ENCODE peak calls at places on chromosome 1, in ten cellular contexts. One of them, this sample, is unnamed.

GRCh38 chr1:191438979-191439378 is 719.3 kb upstream of the RGS18 start:
- DNase-seq in NCI-H1092 treated with DMSO at 0.1 percent for 48 hours: no peak
- DNase-seq in Right ventricle myocardium superior: no peak
- DNase-seq in HCEC 1CT: no peak
- DNase-seq in GM10248: no peak
- DNase-seq in activated gamma-delta T cell treated with Interleukin-2 at 50 U/mL for 16 hours: no peak
- DNase-seq in activated B cell treated with CpG ODN at 0.5 μM for 24 hours: no peak
- DNase-seq in nephron progenitor cell: no peak
- DNase-seq in amniotic stem cell: no peak
- DNase-seq in activated effector memory CD4-positive, alpha-beta T cell treated with Interleukin-2 at 50 U/mL for 16 hours: no peak
- DNase-seq in this sample: no peak

GRCh38 chr1:25996966-25997758 is 701 bp downstream of the PAFAH2 start:
- DNase-seq in NCI-H1092 treated with DMSO at 0.1 percent for 48 hours: no peak
- DNase-seq in Right ventricle myocardium superior: no peak
- DNase-seq in HCEC 1CT: peak; percentile 69
- DNase-seq in GM10248: peak; percentile 55
- DNase-seq in activated gamma-delta T cell treated with Interleukin-2 at 50 U/mL for 16 hours: no peak
- DNase-seq in activated B cell treated with CpG ODN at 0.5 μM for 24 hours: no peak
- DNase-seq in nephron progenitor cell: no peak
- DNase-seq in amniotic stem cell: no peak
- DNase-seq in activated effector memory CD4-positive, alpha-beta T cell treated with Interleukin-2 at 50 U/mL for 16 hours: no peak
- DNase-seq in this sample: peak; percentile 12

GRCh38 chr1:194870860-194871259 is 1684.4 kb upstream of the B3GALT2 start:
- DNase-seq in NCI-H1092 treated with DMSO at 0.1 percent for 48 hours: no peak
- DNase-seq in Right ventricle myocardium superior: no peak
- DNase-seq in HCEC 1CT: no peak
- DNase-seq in GM10248: no peak
- DNase-seq in activated gamma-delta T cell treated with Interleukin-2 at 50 U/mL for 16 hours: no peak
- DNase-seq in activated B cell treated with CpG ODN at 0.5 μM for 24 hours: no peak
- DNase-seq in nephron progenitor cell: no peak
- DNase-seq in amniotic stem cell: no peak
- DNase-seq in activated effector memory CD4-positive, alpha-beta T cell treated with Interleukin-2 at 50 U/mL for 16 hours: no peak
- DNase-seq in this sample: no peak

GRCh38 chr1:109167114-109167513 is 46.6 kb upstream of the SARS1 start:
- DNase-seq in NCI-H1092 treated with DMSO at 0.1 percent for 48 hours: no peak
- DNase-seq in Right ventricle myocardium superior: no peak
- DNase-seq in HCEC 1CT: no peak
- DNase-seq in GM10248: peak; percentile 43
- DNase-seq in activated gamma-delta T cell treated with Interleukin-2 at 50 U/mL for 16 hours: no peak
- DNase-seq in activated B cell treated with CpG ODN at 0.5 μM for 24 hours: no peak
- DNase-seq in nephron progenitor cell: no peak
- DNase-seq in amniotic stem cell: no peak
- DNase-seq in activated effector memory CD4-positive, alpha-beta T cell treated with Interleukin-2 at 50 U/mL for 16 hours: no peak
- DNase-seq in this sample: no peak

GRCh38 chr1:182809414-182809957 is 19.9 kb downstream of the NPL start:
- DNase-seq in NCI-H1092 treated with DMSO at 0.1 percent for 48 hours: no peak
- DNase-seq in Right ventricle myocardium superior: no peak
- DNase-seq in HCEC 1CT: peak; percentile 12
- DNase-seq in GM10248: no peak
- DNase-seq in activated gamma-delta T cell treated with Interleukin-2 at 50 U/mL for 16 hours: no peak
- DNase-seq in activated B cell treated with CpG ODN at 0.5 μM for 24 hours: no peak
- DNase-seq in nephron progenitor cell: no peak
- DNase-seq in amniotic stem cell: no peak
- DNase-seq in activated effector memory CD4-positive, alpha-beta T cell treated with Interleukin-2 at 50 U/mL for 16 hours: no peak
- DNase-seq in this sample: no peak

GRCh38 chr1:161921990-161922389 is 101.7 kb downstream of the OLFML2B start:
- DNase-seq in NCI-H1092 treated with DMSO at 0.1 percent for 48 hours: no peak
- DNase-seq in Right ventricle myocardium superior: no peak
- DNase-seq in HCEC 1CT: peak; percentile 75
- DNase-seq in GM10248: no peak
- DNase-seq in activated gamma-delta T cell treated with Interleukin-2 at 50 U/mL for 16 hours: no peak
- DNase-seq in activated B cell treated with CpG ODN at 0.5 μM for 24 hours: no peak
- DNase-seq in nephron progenitor cell: no peak
- DNase-seq in amniotic stem cell: no peak
- DNase-seq in activated effector memory CD4-positive, alpha-beta T cell treated with Interleukin-2 at 50 U/mL for 16 hours: no peak
- DNase-seq in this sample: peak; percentile 53

GRCh38 chr1:235160395-235160964 is 570 bp downstream of the RBM34 start:
- DNase-seq in NCI-H1092 treated with DMSO at 0.1 percent for 48 hours: no peak
- DNase-seq in Right ventricle myocardium superior: no peak
- DNase-seq in HCEC 1CT: peak; percentile 34
- DNase-seq in GM10248: peak; percentile 58
- DNase-seq in activated gamma-delta T cell treated with Interleukin-2 at 50 U/mL for 16 hours: peak; percentile 32
- DNase-seq in activated B cell treated with CpG ODN at 0.5 μM for 24 hours: no peak
- DNase-seq in nephron progenitor cell: no peak
- DNase-seq in amniotic stem cell: no peak
- DNase-seq in activated effector memory CD4-positive, alpha-beta T cell treated with Interleukin-2 at 50 U/mL for 16 hours: no peak
- DNase-seq in this sample: no peak

GRCh38 chr1:243850368-243851128 is 505 bp upstream of the AKT3 start:
- DNase-seq in NCI-H1092 treated with DMSO at 0.1 percent for 48 hours: peak; percentile 92
- DNase-seq in Right ventricle myocardium superior: peak; percentile 87
- DNase-seq in HCEC 1CT: peak; percentile 94
- DNase-seq in GM10248: peak; percentile 78
- DNase-seq in activated gamma-delta T cell treated with Interleukin-2 at 50 U/mL for 16 hours: peak; percentile 80
- DNase-seq in activated B cell treated with CpG ODN at 0.5 μM for 24 hours: peak; percentile 76
- DNase-seq in nephron progenitor cell: peak; percentile 83
- DNase-seq in amniotic stem cell: peak; percentile 84
- DNase-seq in activated effector memory CD4-positive, alpha-beta T cell treated with Interleukin-2 at 50 U/mL for 16 hours: peak; percentile 78
- DNase-seq in this sample: peak; percentile 73

GRCh38 chr1:40396420-40396819 is 22.9 kb downstream of the SMAP2 start:
- DNase-seq in NCI-H1092 treated with DMSO at 0.1 percent for 48 hours: no peak
- DNase-seq in Right ventricle myocardium superior: no peak
- DNase-seq in HCEC 1CT: no peak
- DNase-seq in GM10248: no peak
- DNase-seq in activated gamma-delta T cell treated with Interleukin-2 at 50 U/mL for 16 hours: no peak
- DNase-seq in activated B cell treated with CpG ODN at 0.5 μM for 24 hours: no peak
- DNase-seq in nephron progenitor cell: no peak
- DNase-seq in amniotic stem cell: no peak
- DNase-seq in activated effector memory CD4-positive, alpha-beta T cell treated with Interleukin-2 at 50 U/mL for 16 hours: no peak
- DNase-seq in this sample: no peak

GRCh38 chr1:15186846-15187151 is 33.3 kb downstream of the TMEM51 start:
- DNase-seq in NCI-H1092 treated with DMSO at 0.1 percent for 48 hours: no peak
- DNase-seq in Right ventricle myocardium superior: no peak
- DNase-seq in HCEC 1CT: no peak
- DNase-seq in GM10248: no peak
- DNase-seq in activated gamma-delta T cell treated with Interleukin-2 at 50 U/mL for 16 hours: no peak
- DNase-seq in activated B cell treated with CpG ODN at 0.5 μM for 24 hours: no peak
- DNase-seq in nephron progenitor cell: no peak
- DNase-seq in amniotic stem cell: no peak
- DNase-seq in activated effector memory CD4-positive, alpha-beta T cell treated with Interleukin-2 at 50 U/mL for 16 hours: no peak
- DNase-seq in this sample: no peak

GRCh38 chr1:39835935-39836594 is 47.2 kb downstream of the TRIT1 start:
- DNase-seq in NCI-H1092 treated with DMSO at 0.1 percent for 48 hours: no peak
- DNase-seq in Right ventricle myocardium superior: no peak
- DNase-seq in HCEC 1CT: no peak
- DNase-seq in GM10248: no peak
- DNase-seq in activated gamma-delta T cell treated with Interleukin-2 at 50 U/mL for 16 hours: no peak
- DNase-seq in activated B cell treated with CpG ODN at 0.5 μM for 24 hours: no peak
- DNase-seq in nephron progenitor cell: no peak
- DNase-seq in amniotic stem cell: no peak
- DNase-seq in activated effector memory CD4-positive, alpha-beta T cell treated with Interleukin-2 at 50 U/mL for 16 hours: no peak
- DNase-seq in this sample: no peak

GRCh38 chr1:119962296-119962968 is 66.1 kb upstream of the ADAM30 start:
- DNase-seq in NCI-H1092 treated with DMSO at 0.1 percent for 48 hours: no peak
- DNase-seq in Right ventricle myocardium superior: no peak
- DNase-seq in HCEC 1CT: no peak
- DNase-seq in GM10248: no peak
- DNase-seq in activated gamma-delta T cell treated with Interleukin-2 at 50 U/mL for 16 hours: no peak
- DNase-seq in activated B cell treated with CpG ODN at 0.5 μM for 24 hours: no peak
- DNase-seq in nephron progenitor cell: no peak
- DNase-seq in amniotic stem cell: no peak
- DNase-seq in activated effector memory CD4-positive, alpha-beta T cell treated with Interleukin-2 at 50 U/mL for 16 hours: no peak
- DNase-seq in this sample: no peak

GRCh38 chr1:229869225-229869624 is 197.8 kb upstream of the GALNT2 start:
- DNase-seq in NCI-H1092 treated with DMSO at 0.1 percent for 48 hours: no peak
- DNase-seq in Right ventricle myocardium superior: no peak
- DNase-seq in HCEC 1CT: no peak
- DNase-seq in GM10248: no peak
- DNase-seq in activated gamma-delta T cell treated with Interleukin-2 at 50 U/mL for 16 hours: no peak
- DNase-seq in activated B cell treated with CpG ODN at 0.5 μM for 24 hours: no peak
- DNase-seq in nephron progenitor cell: no peak
- DNase-seq in amniotic stem cell: no peak
- DNase-seq in activated effector memory CD4-positive, alpha-beta T cell treated with Interleukin-2 at 50 U/mL for 16 hours: no peak
- DNase-seq in this sample: no peak

GRCh38 chr1:23178931-23179330 is 10.3 kb upstream of the LUZP1 start:
- DNase-seq in NCI-H1092 treated with DMSO at 0.1 percent for 48 hours: no peak
- DNase-seq in Right ventricle myocardium superior: no peak
- DNase-seq in HCEC 1CT: no peak
- DNase-seq in GM10248: no peak
- DNase-seq in activated gamma-delta T cell treated with Interleukin-2 at 50 U/mL for 16 hours: no peak
- DNase-seq in activated B cell treated with CpG ODN at 0.5 μM for 24 hours: no peak
- DNase-seq in nephron progenitor cell: no peak
- DNase-seq in amniotic stem cell: no peak
- DNase-seq in activated effector memory CD4-positive, alpha-beta T cell treated with Interleukin-2 at 50 U/mL for 16 hours: no peak
- DNase-seq in this sample: no peak

GRCh38 chr1:202658766-202659165 is 51.5 kb downstream of the SYT2 start:
- DNase-seq in NCI-H1092 treated with DMSO at 0.1 percent for 48 hours: no peak
- DNase-seq in Right ventricle myocardium superior: no peak
- DNase-seq in HCEC 1CT: no peak
- DNase-seq in GM10248: no peak
- DNase-seq in activated gamma-delta T cell treated with Interleukin-2 at 50 U/mL for 16 hours: no peak
- DNase-seq in activated B cell treated with CpG ODN at 0.5 μM for 24 hours: no peak
- DNase-seq in nephron progenitor cell: no peak
- DNase-seq in amniotic stem cell: no peak
- DNase-seq in activated effector memory CD4-positive, alpha-beta T cell treated with Interleukin-2 at 50 U/mL for 16 hours: no peak
- DNase-seq in this sample: no peak

GRCh38 chr1:68791800-68792199 is 294.9 kb upstream of the DEPDC1 start:
- DNase-seq in NCI-H1092 treated with DMSO at 0.1 percent for 48 hours: no peak
- DNase-seq in Right ventricle myocardium superior: no peak
- DNase-seq in HCEC 1CT: no peak
- DNase-seq in GM10248: no peak
- DNase-seq in activated gamma-delta T cell treated with Interleukin-2 at 50 U/mL for 16 hours: no peak
- DNase-seq in activated B cell treated with CpG ODN at 0.5 μM for 24 hours: no peak
- DNase-seq in nephron progenitor cell: no peak
- DNase-seq in amniotic stem cell: no peak
- DNase-seq in activated effector memory CD4-positive, alpha-beta T cell treated with Interleukin-2 at 50 U/mL for 16 hours: no peak
- DNase-seq in this sample: no peak

GRCh38 chr1:20380616-20381035 is 90.0 kb downstream of the VWA5B1 start:
- DNase-seq in NCI-H1092 treated with DMSO at 0.1 percent for 48 hours: no peak
- DNase-seq in Right ventricle myocardium superior: no peak
- DNase-seq in HCEC 1CT: peak; percentile 92
- DNase-seq in GM10248: peak; percentile 43
- DNase-seq in activated gamma-delta T cell treated with Interleukin-2 at 50 U/mL for 16 hours: no peak
- DNase-seq in activated B cell treated with CpG ODN at 0.5 μM for 24 hours: no peak
- DNase-seq in nephron progenitor cell: no peak
- DNase-seq in amniotic stem cell: no peak
- DNase-seq in activated effector memory CD4-positive, alpha-beta T cell treated with Interleukin-2 at 50 U/mL for 16 hours: no peak
- DNase-seq in this sample: peak; percentile 99

GRCh38 chr1:201089621-201090020 is 22.6 kb downstream of the CACNA1S start:
- DNase-seq in NCI-H1092 treated with DMSO at 0.1 percent for 48 hours: no peak
- DNase-seq in Right ventricle myocardium superior: peak; percentile 2
- DNase-seq in HCEC 1CT: no peak
- DNase-seq in GM10248: no peak
- DNase-seq in activated gamma-delta T cell treated with Interleukin-2 at 50 U/mL for 16 hours: no peak
- DNase-seq in activated B cell treated with CpG ODN at 0.5 μM for 24 hours: no peak
- DNase-seq in nephron progenitor cell: peak; percentile 31
- DNase-seq in amniotic stem cell: no peak
- DNase-seq in activated effector memory CD4-positive, alpha-beta T cell treated with Interleukin-2 at 50 U/mL for 16 hours: no peak
- DNase-seq in this sample: no peak

GRCh38 chr1:183185941-183186490 is at the start of gene LAMC2:
- DNase-seq in NCI-H1092 treated with DMSO at 0.1 percent for 48 hours: peak; percentile 10
- DNase-seq in Right ventricle myocardium superior: no peak
- DNase-seq in HCEC 1CT: no peak
- DNase-seq in GM10248: peak; percentile 28
- DNase-seq in activated gamma-delta T cell treated with Interleukin-2 at 50 U/mL for 16 hours: no peak
- DNase-seq in activated B cell treated with CpG ODN at 0.5 μM for 24 hours: no peak
- DNase-seq in nephron progenitor cell: peak; percentile 67
- DNase-seq in amniotic stem cell: no peak
- DNase-seq in activated effector memory CD4-positive, alpha-beta T cell treated with Interleukin-2 at 50 U/mL for 16 hours: no peak
- DNase-seq in this sample: no peak

GRCh38 chr1:245881767-245882391 is 625.2 kb downstream of the SMYD3 start:
- DNase-seq in NCI-H1092 treated with DMSO at 0.1 percent for 48 hours: no peak
- DNase-seq in Right ventricle myocardium superior: no peak
- DNase-seq in HCEC 1CT: no peak
- DNase-seq in GM10248: no peak
- DNase-seq in activated gamma-delta T cell treated with Interleukin-2 at 50 U/mL for 16 hours: no peak
- DNase-seq in activated B cell treated with CpG ODN at 0.5 μM for 24 hours: no peak
- DNase-seq in nephron progenitor cell: no peak
- DNase-seq in amniotic stem cell: no peak
- DNase-seq in activated effector memory CD4-positive, alpha-beta T cell treated with Interleukin-2 at 50 U/mL for 16 hours: no peak
- DNase-seq in this sample: no peak

GRCh38 chr1:204928671-204929486 is 58.2 kb downstream of the NFASC start:
- DNase-seq in NCI-H1092 treated with DMSO at 0.1 percent for 48 hours: no peak
- DNase-seq in Right ventricle myocardium superior: no peak
- DNase-seq in HCEC 1CT: no peak
- DNase-seq in GM10248: no peak
- DNase-seq in activated gamma-delta T cell treated with Interleukin-2 at 50 U/mL for 16 hours: no peak
- DNase-seq in activated B cell treated with CpG ODN at 0.5 μM for 24 hours: no peak
- DNase-seq in nephron progenitor cell: peak; percentile 55
- DNase-seq in amniotic stem cell: no peak
- DNase-seq in activated effector memory CD4-positive, alpha-beta T cell treated with Interleukin-2 at 50 U/mL for 16 hours: no peak
- DNase-seq in this sample: no peak

GRCh38 chr1:34108711-34109110 is 56.3 kb downstream of the CSMD2 start:
- DNase-seq in NCI-H1092 treated with DMSO at 0.1 percent for 48 hours: no peak
- DNase-seq in Right ventricle myocardium superior: no peak
- DNase-seq in HCEC 1CT: no peak
- DNase-seq in GM10248: no peak
- DNase-seq in activated gamma-delta T cell treated with Interleukin-2 at 50 U/mL for 16 hours: no peak
- DNase-seq in activated B cell treated with CpG ODN at 0.5 μM for 24 hours: no peak
- DNase-seq in nephron progenitor cell: no peak
- DNase-seq in amniotic stem cell: no peak
- DNase-seq in activated effector memory CD4-positive, alpha-beta T cell treated with Interleukin-2 at 50 U/mL for 16 hours: no peak
- DNase-seq in this sample: no peak

GRCh38 chr1:155178441-155179106 is 4.9 kb downstream of the TRIM46 start:
- DNase-seq in NCI-H1092 treated with DMSO at 0.1 percent for 48 hours: no peak
- DNase-seq in Right ventricle myocardium superior: no peak
- DNase-seq in HCEC 1CT: no peak
- DNase-seq in GM10248: no peak
- DNase-seq in activated gamma-delta T cell treated with Interleukin-2 at 50 U/mL for 16 hours: no peak
- DNase-seq in activated B cell treated with CpG ODN at 0.5 μM for 24 hours: peak; percentile 5
- DNase-seq in nephron progenitor cell: no peak
- DNase-seq in amniotic stem cell: no peak
- DNase-seq in activated effector memory CD4-positive, alpha-beta T cell treated with Interleukin-2 at 50 U/mL for 16 hours: no peak
- DNase-seq in this sample: no peak

GRCh38 chr1:61079898-61080336 is 2.4 kb upstream of the NFIA start:
- DNase-seq in NCI-H1092 treated with DMSO at 0.1 percent for 48 hours: peak; percentile 46
- DNase-seq in Right ventricle myocardium superior: peak; percentile 89
- DNase-seq in HCEC 1CT: peak; percentile 91
- DNase-seq in GM10248: no peak
- DNase-seq in activated gamma-delta T cell treated with Interleukin-2 at 50 U/mL for 16 hours: peak; percentile 7
- DNase-seq in activated B cell treated with CpG ODN at 0.5 μM for 24 hours: no peak
- DNase-seq in nephron progenitor cell: peak; percentile 56
- DNase-seq in amniotic stem cell: no peak
- DNase-seq in activated effector memory CD4-positive, alpha-beta T cell treated with Interleukin-2 at 50 U/mL for 16 hours: no peak
- DNase-seq in this sample: peak; percentile 66

GRCh38 chr1:212291505-212292134 is 6.4 kb downstream of the PPP2R5A start:
- DNase-seq in NCI-H1092 treated with DMSO at 0.1 percent for 48 hours: peak; percentile 86
- DNase-seq in Right ventricle myocardium superior: no peak
- DNase-seq in HCEC 1CT: peak; percentile 64
- DNase-seq in GM10248: peak; percentile 37
- DNase-seq in activated gamma-delta T cell treated with Interleukin-2 at 50 U/mL for 16 hours: peak; percentile 8
- DNase-seq in activated B cell treated with CpG ODN at 0.5 μM for 24 hours: no peak
- DNase-seq in nephron progenitor cell: no peak
- DNase-seq in amniotic stem cell: no peak
- DNase-seq in activated effector memory CD4-positive, alpha-beta T cell treated with Interleukin-2 at 50 U/mL for 16 hours: no peak
- DNase-seq in this sample: peak; percentile 33

GRCh38 chr1:117146570-117147340 is 25.2 kb upstream of the TRIM45 start:
- DNase-seq in NCI-H1092 treated with DMSO at 0.1 percent for 48 hours: peak; percentile 2
- DNase-seq in Right ventricle myocardium superior: no peak
- DNase-seq in HCEC 1CT: peak; percentile 92
- DNase-seq in GM10248: no peak
- DNase-seq in activated gamma-delta T cell treated with Interleukin-2 at 50 U/mL for 16 hours: no peak
- DNase-seq in activated B cell treated with CpG ODN at 0.5 μM for 24 hours: no peak
- DNase-seq in nephron progenitor cell: no peak
- DNase-seq in amniotic stem cell: peak; percentile 74
- DNase-seq in activated effector memory CD4-positive, alpha-beta T cell treated with Interleukin-2 at 50 U/mL for 16 hours: no peak
- DNase-seq in this sample: peak; percentile 82

GRCh38 chr1:5481889-5482288 is 510.3 kb downstream of the NPHP4 start:
- DNase-seq in NCI-H1092 treated with DMSO at 0.1 percent for 48 hours: no peak
- DNase-seq in Right ventricle myocardium superior: no peak
- DNase-seq in HCEC 1CT: no peak
- DNase-seq in GM10248: no peak
- DNase-seq in activated gamma-delta T cell treated with Interleukin-2 at 50 U/mL for 16 hours: peak; percentile 9
- DNase-seq in activated B cell treated with CpG ODN at 0.5 μM for 24 hours: no peak
- DNase-seq in nephron progenitor cell: peak; percentile 28
- DNase-seq in amniotic stem cell: no peak
- DNase-seq in activated effector memory CD4-positive, alpha-beta T cell treated with Interleukin-2 at 50 U/mL for 16 hours: peak; percentile 12
- DNase-seq in this sample: no peak

GRCh38 chr1:59355361-59355760 is 58.5 kb downstream of the FGGY start:
- DNase-seq in NCI-H1092 treated with DMSO at 0.1 percent for 48 hours: no peak
- DNase-seq in Right ventricle myocardium superior: no peak
- DNase-seq in HCEC 1CT: no peak
- DNase-seq in GM10248: no peak
- DNase-seq in activated gamma-delta T cell treated with Interleukin-2 at 50 U/mL for 16 hours: no peak
- DNase-seq in activated B cell treated with CpG ODN at 0.5 μM for 24 hours: no peak
- DNase-seq in nephron progenitor cell: no peak
- DNase-seq in amniotic stem cell: no peak
- DNase-seq in activated effector memory CD4-positive, alpha-beta T cell treated with Interleukin-2 at 50 U/mL for 16 hours: no peak
- DNase-seq in this sample: no peak

This sample was measured in SJSA1.